ENCODE peak calls at places on chromosome 22, in four cellular contexts. U, S, E and N are unnamed samples.

GRCh38 chr22:17472886-17473285 is 90.4 kb upstream of the SLC25A18 start:
- DNase-seq in U (no peak), S (no peak), E (no peak), N (no peak)

GRCh38 chr22:50578776-50579310 is 616 bp upstream of the CPT1B start:
- DNase-seq in U (no peak), S (no peak), E (peak), N (no peak)

GRCh38 chr22:30221121-30221992 is 25.2 kb downstream of the LIF start:
- DNase-seq in U (peak), S (no peak), E (no peak), N (no peak)

GRCh38 chr22:37060801-37061610 is 9.5 kb downstream of the KCTD17 start:
- DNase-seq in U (no peak), S (no peak), E (no peak), N (no peak)

GRCh38 chr22:22877523-22878210 is 9.9 kb upstream of the IGLL5 start:
- DNase-seq in U (peak), S (no peak), E (peak), N (peak)

GRCh38 chr22:41305646-41306045 is 4.3 kb downstream of the ZC3H7B start:
- DNase-seq in U (no peak), S (peak), E (peak), N (peak)

GRCh38 chr22:38272373-38273134 is at the start of gene TMEM184B:
- DNase-seq in U (peak), S (no peak), E (peak), N (peak)

GRCh38 chr22:32583074-32583677 is 108.6 kb downstream of the FBXO7 start:
- DNase-seq in U (no peak), S (no peak), E (no peak), N (no peak)

GRCh38 chr22:23532756-23533155 is 47.3 kb downstream of the IGLL1 start:
- DNase-seq in U (no peak), S (no peak), E (no peak), N (no peak)

GRCh38 chr22:42544686-42545085 is 9.1 kb upstream of the SERHL2 start:
- DNase-seq in U (no peak), S (no peak), E (peak), N (peak)

GRCh38 chr22:26401726-26402125 is 27.3 kb upstream of the ASPHD2 start:
- DNase-seq in U (no peak), S (no peak), E (no peak), N (peak)

GRCh38 chr22:30027791-30028190 is 52.5 kb upstream of the HORMAD2 start:
- DNase-seq in U (no peak), S (no peak), E (no peak), N (no peak)

GRCh38 chr22:22908495-22908861 is 20.9 kb downstream of the IGLL5 start:
- DNase-seq in U (no peak), S (no peak), E (no peak), N (no peak)

GRCh38 chr22:19596680-19597398 is 72.6 kb upstream of the CLDN5 start:
- DNase-seq in U (no peak), S (no peak), E (no peak), N (no peak)

GRCh38 chr22:31944700-31945477 is 554 bp downstream of the YWHAH start:
- DNase-seq in U (peak), S (no peak), E (peak), N (peak)

GRCh38 chr22:50306753-50307749 is at the start of gene PLXNB2:
- DNase-seq in U (no peak), S (peak), E (peak), N (peak)

GRCh38 chr22:48660795-48661740 is 1166.6 kb downstream of the BRD1 start:
- DNase-seq in U (no peak), S (no peak), E (no peak), N (no peak)

GRCh38 chr22:45599836-45600577 is 71.6 kb upstream of the ATXN10 start:
- DNase-seq in U (no peak), S (no peak), E (no peak), N (no peak)

GRCh38 chr22:47209077-47209514 is 446.6 kb downstream of the TBC1D22A start:
- DNase-seq in U (no peak), S (no peak), E (no peak), N (no peak)

GRCh38 chr22:36223504-36223903 is 15.8 kb downstream of the APOL2 start:
- DNase-seq in U (no peak), S (no peak), E (no peak), N (no peak)

GRCh38 chr22:41925783-41926460 is 684 bp downstream of the TNFRSF13C start:
- DNase-seq in U (peak), S (no peak), E (peak), N (no peak)

GRCh38 chr22:26669060-26669481 is 11.7 kb downstream of the MIAT start:
- DNase-seq in U (no peak), S (no peak), E (peak), N (peak)

GRCh38 chr22:25709758-25710157 is 32.2 kb upstream of the MYO18B start:
- DNase-seq in U (no peak), S (no peak), E (no peak), N (no peak)

GRCh38 chr22:48536691-48537591 is 1290.7 kb downstream of the BRD1 start:
- DNase-seq in U (no peak), S (no peak), E (peak), N (no peak)

GRCh38 chr22:49210606-49211005 is 617.1 kb downstream of the BRD1 start:
- DNase-seq in U (no peak), S (no peak), E (no peak), N (no peak)

GRCh38 chr22:38097557-38098409 is 12.7 kb downstream of the BAIAP2L2 start:
- DNase-seq in U (no peak), S (no peak), E (peak), N (no peak)

GRCh38 chr22:27879923-27880322 is 39.1 kb downstream of the PITPNB start:
- DNase-seq in U (no peak), S (no peak), E (peak), N (peak)

GRCh38 chr22:40525250-40525884 is 111.2 kb downstream of the MRTFA start:
- DNase-seq in U (peak), S (no peak), E (peak), N (no peak)

GRCh38 chr22:48824673-48825651 is 1002.7 kb downstream of the BRD1 start:
- DNase-seq in U (no peak), S (no peak), E (no peak), N (no peak)

GRCh38 chr22:37659897-37660708 is 1.6 kb downstream of the PDXP start:
- DNase-seq in U (no peak), S (no peak), E (no peak), N (no peak)

GRCh38 chr22:27046603-27047002 is 389.2 kb downstream of the MIAT start:
- DNase-seq in U (no peak), S (no peak), E (no peak), N (no peak)

GRCh38 chr22:26577081-26577480 is 12.9 kb downstream of the TPST2 start:
- DNase-seq in U (no peak), S (no peak), E (no peak), N (no peak)

GRCh38 chr22:39443416-39443815 is 13.4 kb upstream of the MGAT3 start:
- DNase-seq in U (no peak), S (no peak), E (no peak), N (no peak)

GRCh38 chr22:21907638-21908522 is 40.4 kb upstream of the MAPK1 start:
- DNase-seq in U (no peak), S (no peak), E (no peak), N (no peak)

GRCh38 chr22:37101311-37102063 is 8.0 kb downstream of the TMPRSS6 start:
- DNase-seq in U (no peak), S (no peak), E (no peak), N (no peak)